ENCODE peak calls at places on chromosomes 13 and 19, in ten cellular contexts. W, U, Z, N, M, G, K, V, F and A are unnamed samples.

GRCh38 chr13:67493835-67494234 is 263.7 kb upstream of the PCDH9 start:
- DNase-seq in F (no peak), W (no peak), G (no peak), V (no peak), U (no peak), K (no peak), M (no peak), N (no peak), Z (no peak), A (no peak)

GRCh38 chr19:40982594-40983101 is 8.4 kb upstream of the CYP2B6 start:
- DNase-seq in M (no peak), Z (no peak), F (no peak), U (no peak), G (no peak), N (no peak), V (no peak), K (peak), W (no peak), A (no peak)

GRCh38 chr13:44331912-44332840 is 41.4 kb upstream of the SERP2 start:
- DNase-seq in W (peak), K (no peak), G (no peak), N (no peak), F (peak), U (peak), M (no peak), Z (no peak), V (peak), A (no peak)

GRCh38 chr13:94708031-94708571 is 4.2 kb downstream of the SOX21 start:
- DNase-seq in V (no peak), M (no peak), G (no peak), K (peak), Z (no peak), N (no peak), W (no peak), U (no peak), F (no peak), A (no peak)

GRCh38 chr13:99055286-99056073 is 77.6 kb upstream of the DOCK9 start:
- DNase-seq in G (no peak), K (no peak), Z (no peak), F (no peak), M (no peak), N (no peak), W (no peak), U (no peak), V (no peak), A (no peak)

GRCh38 chr19:43311256-43311655 is 41.9 kb upstream of the PSG9 start:
- DNase-seq in N (no peak), V (no peak), W (no peak), K (no peak), U (no peak), G (no peak), Z (no peak), M (no peak), F (no peak), A (no peak)

GRCh38 chr13:91498298-91498697 is 99.9 kb downstream of the GPC5 start:
- DNase-seq in G (no peak), K (no peak), N (no peak), F (no peak), V (no peak), W (no peak), Z (no peak), M (no peak), U (no peak), A (no peak)

GRCh38 chr13:50678464-50679162 is 164.9 kb downstream of the DLEU7 start:
- DNase-seq in W (no peak), U (no peak), F (no peak), N (no peak), M (no peak), K (no peak), G (no peak), Z (no peak), V (no peak), A (peak)

GRCh38 chr19:54352041-54352440 is 12.7 kb downstream of the LAIR1 start:
- DNase-seq in W (no peak), K (no peak), Z (no peak), G (no peak), V (no peak), U (no peak), F (no peak), M (no peak), N (no peak), A (no peak)

GRCh38 chr13:26412263-26412662 is 145.2 kb upstream of the WASF3 start:
- DNase-seq in Z (peak), N (no peak), W (no peak), U (no peak), G (no peak), F (no peak), M (no peak), V (no peak), K (no peak), A (no peak)

GRCh38 chr19:18464646-18465045 is 26.7 kb upstream of the ISYNA1 start:
- DNase-seq in K (no peak), Z (peak), F (peak), V (peak), G (peak), U (peak), W (peak), N (peak), M (no peak), A (no peak)

GRCh38 chr13:26601669-26602068 is 44.2 kb downstream of the WASF3 start:
- DNase-seq in U (no peak), F (no peak), G (no peak), W (no peak), N (no peak), V (no peak), Z (no peak), M (no peak), K (no peak), A (no peak)

GRCh38 chr13:61414686-61415664 is 674 bp downstream of the PCDH20 start:
- DNase-seq in F (peak), V (peak), U (peak), Z (peak), W (peak), N (peak), M (no peak), G (peak), K (peak), A (no peak)

GRCh38 chr19:33734913-33735312 is 61.8 kb upstream of the KCTD15 start:
- DNase-seq in K (no peak), G (no peak), V (peak), N (no peak), W (peak), F (no peak), Z (no peak), U (no peak), M (no peak), A (no peak)

GRCh38 chr19:6710273-6711077 is 10.0 kb downstream of the C3 start:
- DNase-seq in Z (no peak), N (peak), W (no peak), F (peak), G (no peak), M (no peak), U (no peak), V (no peak), K (peak), A (no peak)

DNA sequence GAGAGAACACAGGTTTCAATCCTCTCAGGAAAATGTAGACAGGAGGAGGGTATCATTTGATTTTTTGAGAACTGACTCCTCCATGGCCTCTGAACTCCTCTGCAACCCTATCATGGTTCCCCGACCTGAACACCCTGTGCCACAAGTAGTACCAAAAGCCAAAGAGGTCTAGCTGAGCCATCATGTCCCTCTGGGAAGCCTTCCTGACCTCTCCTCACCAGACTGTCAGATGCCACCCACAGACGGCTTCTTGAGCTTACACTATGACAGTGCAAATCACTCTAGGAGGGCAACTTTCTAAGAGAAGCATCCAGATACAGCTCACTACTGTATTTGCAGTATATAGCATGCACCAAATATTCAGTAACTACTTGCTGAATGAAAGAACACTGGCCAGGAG is 3.7 kb downstream of the HNRNPL start:
- DNase-seq in Z (no peak), V (no peak), M (no peak), G (no peak), W (no peak), U (no peak), N (no peak), K (no peak), F (peak), A (no peak)
- H3K27ac ChIP-seq in Z (no peak), V (no peak), M (no peak), G (no peak), W (no peak), U (no peak), N (no peak), K (no peak), F (no peak), A (no peak)

GRCh38 chr13:114224201-114224600 is 10.5 kb upstream of the CDC16 start:
- DNase-seq in V (no peak), W (no peak), U (no peak), G (no peak), N (no peak), M (no peak), F (no peak), Z (no peak), K (no peak), A (no peak)

GRCh38 chr13:114227528-114227927 is 7.2 kb upstream of the CDC16 start:
- DNase-seq in G (no peak), F (no peak), K (no peak), V (no peak), M (no peak), W (no peak), U (no peak), N (no peak), Z (no peak), A (no peak)

GRCh38 chr13:114226699-114227323 is 7.9 kb upstream of the CDC16 start:
- DNase-seq in V (peak), K (peak), N (peak), F (peak), G (peak), Z (peak), W (peak), U (peak), M (peak), A (no peak)

GRCh38 chr13:114226088-114226487 is 8.6 kb upstream of the CDC16 start:
- DNase-seq in F (no peak), N (no peak), K (no peak), M (peak), V (peak), G (no peak), Z (no peak), W (no peak), U (no peak), A (no peak)

DNA sequence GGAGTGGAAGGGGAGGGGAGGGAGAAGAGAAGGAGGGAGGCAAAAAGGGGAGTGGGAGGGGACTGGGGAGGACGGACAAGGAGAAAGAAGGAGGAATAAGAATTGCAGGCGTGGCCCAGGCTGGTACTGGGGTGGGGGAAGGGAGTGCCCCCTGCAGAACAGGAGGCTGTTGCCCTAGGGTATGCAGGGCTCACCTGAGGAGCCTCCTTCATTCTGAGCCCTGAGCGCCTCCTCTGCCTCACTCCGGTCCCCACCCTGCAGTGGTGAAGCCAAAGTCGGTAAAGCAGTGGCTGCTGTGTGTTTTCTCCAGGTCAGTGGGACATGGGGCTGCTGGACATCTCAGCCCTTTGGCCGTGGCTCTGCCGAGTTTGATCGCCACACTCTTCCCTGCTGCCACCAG is 9.1 kb upstream of the CDC16 start:
- DNase-seq in M (peak), F (no peak), U (no peak), W (no peak), Z (no peak), K (no peak), V (no peak), N (no peak), G (no peak), A (no peak)
- H3K27ac ChIP-seq in M (peak), F (no peak), U (no peak), W (no peak), Z (no peak), K (no peak), V (peak), N (no peak), G (no peak), A (no peak)

GRCh38 chr19:50300814-50301606 is 28.2 kb downstream of the KCNC3 start:
- DNase-seq in Z (peak), G (no peak), W (peak), F (no peak), K (no peak), V (no peak), N (no peak), M (no peak), U (no peak), A (no peak)
- H3K27ac ChIP-seq in Z (no peak), G (no peak), W (peak), F (no peak), K (no peak), V (no peak), N (no peak), M (no peak), U (no peak), A (no peak)

GRCh38 chr13:30685320-30685859 is 50.0 kb upstream of the ALOX5AP start:
- DNase-seq in M (no peak), F (no peak), Z (no peak), N (no peak), W (no peak), K (no peak), U (peak), V (no peak), G (no peak), A (no peak)
- H3K27ac ChIP-seq in M (no peak), F (no peak), Z (no peak), N (no peak), W (no peak), K (no peak), U (peak), V (no peak), G (no peak), A (no peak)

GRCh38 chr19:53088091-53088490 is 15.1 kb downstream of the ZNF160 start:
- DNase-seq in K (no peak), V (no peak), N (no peak), U (no peak), W (no peak), F (no peak), M (no peak), G (no peak), Z (no peak), A (no peak)
- H3K27ac ChIP-seq in K (no peak), V (no peak), N (peak), U (no peak), W (no peak), F (no peak), M (no peak), G (peak), Z (no peak), A (no peak)

DNA sequence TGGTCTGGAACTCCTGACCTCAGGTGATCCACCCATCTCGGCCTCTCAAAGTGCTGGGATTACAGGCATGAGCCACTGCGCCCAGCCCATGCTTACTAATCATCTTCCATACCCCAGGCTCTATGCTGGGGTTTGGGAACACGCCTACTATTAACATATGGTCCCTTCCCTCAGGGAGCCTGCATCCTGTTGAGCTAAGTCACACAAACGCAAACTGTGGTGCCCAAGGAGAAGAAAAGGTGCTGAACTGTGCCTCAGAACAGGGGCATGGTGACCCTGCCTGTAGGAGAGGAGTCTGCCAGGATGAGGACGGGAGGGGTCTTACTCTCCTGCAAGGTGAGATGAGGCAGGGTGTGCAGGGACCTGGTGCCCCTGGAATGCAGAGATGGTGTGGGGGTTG is 5.6 kb downstream of the MICOS13 start:
- DNase-seq in M (no peak), V (no peak), N (no peak), F (no peak), Z (no peak), U (no peak), G (no peak), W (no peak), K (no peak), A (no peak)
- H3K27ac ChIP-seq in M (no peak), V (no peak), N (no peak), F (no peak), Z (no peak), U (no peak), G (no peak), W (no peak), K (no peak), A (no peak)

GRCh38 chr19:32459199-32459865 is 53.8 kb downstream of the DPY19L3 start:
- DNase-seq in G (no peak), V (no peak), F (no peak), Z (peak), W (no peak), U (no peak), M (no peak), N (no peak), K (no peak), A (no peak)
- H3K27ac ChIP-seq in G (no peak), V (no peak), F (no peak), Z (no peak), W (no peak), U (no peak), M (no peak), N (no peak), K (no peak), A (no peak)